ENCODE peak calls at places on chromosomes 3 and 15, in eight cellular contexts. One of them, this sample, is unnamed.

GRCh38 chr3:128936341-128936740 is 56.9 kb downstream of the ACAD9 start:
- DNase-seq in mesothelial cell of epicardium: no peak
- DNase-seq in activated CD8-positive, alpha-beta memory T cell treated with anti-CD3 and anti-CD28 coated beads, Interleukin-2, amount 50 U/mL, for 4 hours: no peak
- DNase-seq in IMR-90: no peak
- DNase-seq in KBM-7: no peak
- DNase-seq in Calu3: no peak
- DNase-seq in thoracic aorta: no peak
- DNase-seq in NCI-H1048: no peak
- DNase-seq in this sample: no peak

GRCh38 chr15:29364429-29365078 is 94.9 kb upstream of the NSMCE3 start:
- DNase-seq in mesothelial cell of epicardium: no peak
- DNase-seq in activated CD8-positive, alpha-beta memory T cell treated with anti-CD3 and anti-CD28 coated beads, Interleukin-2, amount 50 U/mL, for 4 hours: no peak
- DNase-seq in IMR-90: peak; percentile 86
- DNase-seq in KBM-7: peak; percentile 1
- DNase-seq in Calu3: no peak
- DNase-seq in thoracic aorta: no peak
- DNase-seq in NCI-H1048: no peak
- DNase-seq in this sample: no peak

GRCh38 chr3:144085964-144086363 is 114.3 kb downstream of the DIPK2A start:
- DNase-seq in mesothelial cell of epicardium: no peak
- DNase-seq in activated CD8-positive, alpha-beta memory T cell treated with anti-CD3 and anti-CD28 coated beads, Interleukin-2, amount 50 U/mL, for 4 hours: no peak
- DNase-seq in IMR-90: peak; percentile 32
- DNase-seq in KBM-7: peak; percentile 10
- DNase-seq in Calu3: peak; percentile 60
- DNase-seq in thoracic aorta: no peak
- DNase-seq in NCI-H1048: no peak
- DNase-seq in this sample: peak; percentile 82

GRCh38 chr3:71026634-71027578 is 556.6 kb downstream of the FOXP1 start:
- DNase-seq in mesothelial cell of epicardium: no peak
- DNase-seq in activated CD8-positive, alpha-beta memory T cell treated with anti-CD3 and anti-CD28 coated beads, Interleukin-2, amount 50 U/mL, for 4 hours: no peak
- DNase-seq in IMR-90: no peak
- DNase-seq in KBM-7: no peak
- DNase-seq in Calu3: no peak
- DNase-seq in thoracic aorta: no peak
- DNase-seq in NCI-H1048: no peak
- DNase-seq in this sample: no peak

GRCh38 chr15:101451192-101451799 is 38.2 kb downstream of the PCSK6 start:
- DNase-seq in mesothelial cell of epicardium: no peak
- DNase-seq in activated CD8-positive, alpha-beta memory T cell treated with anti-CD3 and anti-CD28 coated beads, Interleukin-2, amount 50 U/mL, for 4 hours: no peak
- DNase-seq in IMR-90: no peak
- DNase-seq in KBM-7: peak; percentile 95
- DNase-seq in Calu3: no peak
- DNase-seq in thoracic aorta: no peak
- DNase-seq in NCI-H1048: no peak
- DNase-seq in this sample: no peak

GRCh38 chr3:163951397-163951987 is 1126.8 kb downstream of the SI start:
- DNase-seq in mesothelial cell of epicardium: no peak
- DNase-seq in activated CD8-positive, alpha-beta memory T cell treated with anti-CD3 and anti-CD28 coated beads, Interleukin-2, amount 50 U/mL, for 4 hours: no peak
- DNase-seq in IMR-90: no peak
- DNase-seq in KBM-7: peak; percentile 5
- DNase-seq in Calu3: no peak
- DNase-seq in thoracic aorta: no peak
- DNase-seq in NCI-H1048: no peak
- DNase-seq in this sample: no peak

GRCh38 chr3:129187857-129188256 is 4.2 kb upstream of the CNBP start:
- DNase-seq in mesothelial cell of epicardium: no peak
- DNase-seq in activated CD8-positive, alpha-beta memory T cell treated with anti-CD3 and anti-CD28 coated beads, Interleukin-2, amount 50 U/mL, for 4 hours: no peak
- DNase-seq in IMR-90: no peak
- DNase-seq in KBM-7: no peak
- DNase-seq in Calu3: no peak
- DNase-seq in thoracic aorta: no peak
- DNase-seq in NCI-H1048: no peak
- DNase-seq in this sample: no peak

GRCh38 chr3:15263926-15264325 is 57.9 kb downstream of the CAPN7 start:
- DNase-seq in mesothelial cell of epicardium: no peak
- DNase-seq in activated CD8-positive, alpha-beta memory T cell treated with anti-CD3 and anti-CD28 coated beads, Interleukin-2, amount 50 U/mL, for 4 hours: no peak
- DNase-seq in IMR-90: no peak
- DNase-seq in KBM-7: no peak
- DNase-seq in Calu3: no peak
- DNase-seq in thoracic aorta: no peak
- DNase-seq in NCI-H1048: no peak
- DNase-seq in this sample: no peak

This sample was measured in SK-N-MC.